ENCODE peak calls at places on chromosome 14, in six cellular contexts. E is tibial nerve; W is effector memory CD4-positive, alpha-beta T cell; G is BE2C; T is mesenchymal stem cell; I is IMR-90. R is an unnamed sample. For H3K9me3, the result is how much of the 10 kb centered on the place peaks cover.

GRCh38 chr14:31080060-31080459 is 53.9 kb upstream of the STRN3 start:
- DNase-seq in G (no peak), W (no peak), T (no peak), I (peak), E (no peak), R (no peak)

GRCh38 chr14:24398943-24399801 is at the start of gene NYNRIN:
- DNase-seq in W (no peak), G (peak), T (peak), I (peak), E (no peak), R (no peak)

GRCh38 chr14:89131004-89131750 is 285.9 kb downstream of the FOXN3 start:
- DNase-seq in E (no peak), G (no peak), I (no peak), T (no peak), W (no peak), R (no peak)

GRCh38 chr14:89833120-89833521 is 121.4 kb downstream of the EFCAB11 start:
- DNase-seq in W (no peak), I (no peak), E (no peak), G (no peak), T (no peak), R (no peak)

GRCh38 chr14:89853976-89854693 is 100.4 kb downstream of the EFCAB11 start:
- DNase-seq in T (no peak), I (no peak), W (no peak), G (no peak), E (no peak), R (no peak)

GRCh38 chr14:71438684-71439083 is 493.5 kb upstream of the RGS6 start:
- DNase-seq in W (no peak), I (peak), T (no peak), G (no peak), E (no peak), R (no peak)

GRCh38 chr14:54000341-54000811 is 43.8 kb upstream of the BMP4 start:
- DNase-seq in I (peak), G (no peak), E (no peak), W (no peak), T (peak), R (no peak)

GRCh38 chr14:31568151-31568550 is 6.9 kb downstream of the NUBPL start:
- DNase-seq in W (no peak), I (peak), E (no peak), T (peak), G (no peak), R (no peak)

GRCh38 chr14:90521930-90522483 is 125.2 kb downstream of the CALM1 start:
- DNase-seq in E (no peak), T (no peak), W (no peak), G (no peak), I (no peak), R (no peak)

GRCh38 chr14:20376071-20376588 is 32.7 kb downstream of the PARP2 start:
- DNase-seq in I (no peak), W (no peak), G (no peak), E (no peak), T (no peak), R (no peak)

GRCh38 chr14:20377171-20377570 is 33.7 kb downstream of the PARP2 start:
- DNase-seq in T (no peak), W (no peak), G (no peak), E (no peak), I (no peak), R (no peak)

DNA sequence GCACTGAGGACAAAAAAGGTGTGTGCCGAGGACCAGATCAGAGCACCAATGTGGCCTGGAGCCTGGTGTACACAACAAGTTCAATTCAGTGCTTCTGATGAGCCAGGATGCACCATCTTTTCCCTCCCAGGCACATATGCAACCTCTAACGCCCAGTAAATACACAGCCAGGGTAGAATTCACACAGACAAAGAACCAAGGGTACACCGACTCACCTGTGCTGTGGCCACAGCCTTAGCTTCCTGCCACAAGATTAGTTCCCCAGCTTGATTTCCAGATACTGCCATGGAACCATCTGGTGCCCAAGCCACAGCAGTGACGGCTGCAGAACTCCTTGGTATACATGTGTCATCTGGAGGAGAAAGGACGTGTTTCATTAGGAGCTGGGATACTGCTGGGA is 29.4 kb downstream of the PARP2 start:
- DNase-seq in I (no peak), G (no peak), W (no peak), E (no peak), T (no peak), R (no peak)
- H3K9me3 ChIP-seq in I (under half), G (under half), W (under half), E (under half), T (under half), R (under half)

GRCh38 chr14:27371209-27371608 is 773.4 kb upstream of the NOVA1 start:
- DNase-seq in G (no peak), W (no peak), T (no peak), I (no peak), E (no peak), R (no peak)

GRCh38 chr14:27366596-27366995 is 768.8 kb upstream of the NOVA1 start:
- DNase-seq in G (no peak), E (no peak), W (no peak), T (peak), I (no peak), R (no peak)

GRCh38 chr14:27370775-27371174 is 772.9 kb upstream of the NOVA1 start:
- DNase-seq in E (no peak), G (no peak), T (no peak), W (no peak), I (no peak), R (no peak)

GRCh38 chr14:27371868-27372267 is 774.0 kb upstream of the NOVA1 start:
- DNase-seq in G (no peak), E (no peak), I (no peak), T (no peak), W (no peak), R (no peak)

DNA sequence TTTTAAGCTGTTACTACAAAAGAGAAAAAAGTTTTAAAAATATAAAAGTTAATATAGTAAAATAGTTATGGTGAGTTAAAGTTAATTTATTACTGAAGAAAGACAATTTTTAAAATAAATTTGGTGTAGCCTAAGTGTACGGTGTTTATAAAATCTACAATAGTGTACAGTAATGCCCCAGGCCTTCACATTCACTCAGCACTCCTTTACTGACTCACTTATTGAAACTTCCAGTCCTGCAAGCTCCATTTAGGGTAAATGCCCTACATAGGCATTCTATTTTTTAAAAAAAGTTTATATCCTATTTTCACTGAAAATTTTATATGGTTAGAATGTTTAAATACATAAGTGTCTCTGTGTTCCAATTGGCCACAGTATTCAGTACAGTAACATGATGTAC is 769.5 kb upstream of the NOVA1 start:
- DNase-seq in T (no peak), W (no peak), E (no peak), I (no peak), G (no peak), R (no peak)
- H3K9me3 ChIP-seq in T (under half), W (under half), E (under half), I (under half), G (under half), R (under half)

DNA sequence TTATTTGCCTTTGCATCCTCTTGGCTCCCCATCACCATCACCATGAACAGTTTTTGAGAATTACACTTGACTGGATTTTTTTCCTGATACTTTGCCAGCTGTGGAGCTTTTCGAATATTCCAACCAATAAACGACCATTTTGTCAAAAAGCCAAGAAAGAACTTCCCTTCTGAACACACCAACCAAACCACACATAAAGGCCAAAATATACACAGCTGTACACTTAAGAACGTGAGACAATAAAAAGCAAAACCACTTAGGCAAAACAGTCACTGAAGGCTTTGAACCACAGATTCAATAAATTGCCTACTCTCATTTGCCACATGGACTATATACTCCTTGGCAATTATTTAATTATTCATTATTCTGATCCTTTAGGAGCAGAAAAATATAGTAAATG is 1.1 kb downstream of the C14orf93 start:
- DNase-seq in I (no peak), T (no peak), G (no peak), E (no peak), W (no peak), R (no peak)
- H3K9me3 ChIP-seq in I (under half), T (under half), G (under half), E (under half), W (under half), R (under half)

GRCh38 chr14:106269029-106269428 is 742.6 kb downstream of the TMEM121 start:
- DNase-seq in I (no peak), W (no peak), G (no peak), E (no peak), T (no peak), R (no peak)
- H3K9me3 ChIP-seq in I (under half), W (under half), G (under half), E (under half), T (under half), R (under half)

DNA sequence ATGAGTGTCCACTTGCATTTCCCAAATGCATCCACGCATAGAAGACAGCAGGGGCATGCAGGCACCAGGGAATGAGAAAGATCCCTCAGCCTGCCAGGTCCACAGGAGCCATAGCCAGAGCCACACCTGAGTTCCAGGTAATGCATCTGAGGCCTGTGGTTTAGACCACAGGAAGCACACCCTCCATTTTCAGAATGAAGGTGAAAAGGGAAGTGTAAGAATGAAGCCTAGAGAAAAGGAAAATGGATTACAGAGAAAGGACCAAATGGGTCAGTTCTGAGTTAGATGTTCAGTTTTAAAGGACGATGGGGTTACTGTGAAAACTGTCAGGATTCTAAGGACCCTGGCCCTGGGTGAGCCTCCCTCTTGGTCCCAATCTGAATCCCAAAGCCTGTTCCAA is 1283.2 kb downstream of the TMEM121 start:
- DNase-seq in T (no peak), W (no peak), I (no peak), G (no peak), E (no peak), R (no peak)
- H3K9me3 ChIP-seq in T (under half), W (under half), I (under half), G (under half), E (under half), R (under half)

GRCh38 chr14:98292191-98292590 is 979.8 kb downstream of the BCL11B start:
- DNase-seq in G (no peak), I (no peak), T (no peak), E (no peak), W (no peak), R (no peak)
- H3K9me3 ChIP-seq in G (under half), I (under half), T (under half), E (under half), W (under half), R (under half)

GRCh38 chr14:36655963-36656768 is 5.5 kb upstream of the PAX9 start:
- DNase-seq in E (no peak), W (no peak), I (no peak), G (peak), T (peak), R (no peak)
- H3K9me3 ChIP-seq in E (under half), W (under half), I (under half), G (under half), T (under half), R (under half)

DNA sequence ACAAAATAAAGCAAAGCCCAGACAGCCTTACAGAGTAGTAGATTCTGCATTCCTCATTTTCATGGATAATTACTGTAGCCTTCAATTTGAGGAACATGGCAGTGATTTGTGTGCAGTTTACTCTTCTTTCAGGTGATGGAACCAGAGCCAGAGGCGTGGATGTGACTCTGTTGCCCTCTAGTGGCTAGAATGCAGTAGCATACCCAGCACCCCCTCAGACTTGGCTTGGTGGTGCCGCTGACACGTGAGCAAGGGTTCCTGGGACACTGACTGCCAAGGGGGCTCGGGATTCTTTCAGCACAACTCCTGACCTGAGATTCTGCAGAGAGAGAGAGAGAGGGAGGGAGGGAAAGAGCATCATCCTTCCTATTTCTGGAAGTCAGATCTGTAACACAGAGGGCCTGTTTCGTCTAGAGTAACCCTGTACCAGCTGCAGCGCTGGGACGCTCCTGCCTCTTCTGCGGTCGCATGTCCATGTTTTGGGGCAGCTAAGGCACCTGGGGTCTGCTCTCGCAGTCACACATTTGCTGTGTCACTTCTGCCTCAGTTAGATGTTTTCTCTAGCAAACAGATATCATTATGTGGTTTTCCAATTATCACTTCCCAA is 428.0 kb downstream of the NRXN3 start:
- DNase-seq in I (peak), T (peak), W (no peak), G (peak), E (no peak), R (peak)
- H3K9me3 ChIP-seq in I (under half), T (under half), W (under half), G (under half), E (under half), R (under half)

DNA sequence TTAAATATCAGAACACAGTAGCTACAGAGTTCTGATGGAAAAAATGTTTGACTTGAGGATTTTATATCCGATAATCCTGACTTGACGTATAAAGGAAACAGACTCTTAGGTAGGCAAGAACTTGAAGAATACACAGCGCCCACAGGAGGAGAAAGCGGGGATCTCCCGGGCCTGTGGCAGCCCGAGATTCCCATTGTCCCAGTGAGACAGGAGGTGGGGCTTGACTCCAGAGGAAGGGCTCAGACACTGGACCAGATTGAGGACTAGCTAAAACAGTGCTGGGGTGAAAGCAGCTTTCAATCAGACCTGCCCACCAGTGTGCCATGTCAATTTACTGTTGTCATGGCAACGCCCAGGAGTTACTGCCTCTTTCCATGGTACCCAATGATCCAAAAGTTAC is 51.1 kb upstream of the C14orf180 start:
- DNase-seq in W (no peak), T (no peak), I (no peak), G (no peak), E (no peak), R (no peak)
- H3K9me3 ChIP-seq in W (under half), T (under half), I (under half), G (under half), E (under half), R (under half)

R was measured in T-helper 17 cell.